ENCODE peak calls at places on chromosomes 6 and 20, in nine cellular contexts. Z is HT1080; N is activated T-cell treated with anti-CD3 and anti-CD28 coated beads, Interleukin-2, amount 50 U/mL, for 24 hours; U is stimulated activated CD4-positive, alpha-beta T cell treated with anti-CD3 and anti-CD28 coated beads, Interleukin-12 subunit alpha, Interleukin-12 subunit beta, amount 100 ng/mL, for 48 hours; C is CD4-positive, alpha-beta T cell; L is GM20000; M is activated CD4-positive, alpha-beta memory T cell treated with anti-CD3 and anti-CD28 coated beads for 36 hours; D is WTC11; S is T-helper 1 cell. F is an unnamed sample.

GRCh38 chr20:36591281-36591680 is 14.3 kb upstream of the RAB5IF start:
- DNase-seq in Z (no peak), D (no peak), C (no peak), L (no peak), U (no peak), S (no peak), M (no peak), N (no peak), F (peak)

GRCh38 chr6:34189806-34190503 is 44.1 kb upstream of the GRM4 start:
- DNase-seq in S (no peak), C (peak), L (no peak), D (no peak), M (peak), N (peak), Z (no peak), U (peak), F (no peak)

GRCh38 chr6:95286874-95287273 is 290.5 kb upstream of the MANEA start:
- DNase-seq in D (no peak), Z (no peak), M (no peak), N (no peak), L (no peak), S (no peak), C (no peak), U (no peak), F (peak)

GRCh38 chr20:6502999-6503398 is 264.5 kb upstream of the BMP2 start:
- DNase-seq in U (no peak), L (no peak), D (no peak), S (no peak), C (no peak), M (no peak), N (no peak), Z (no peak), F (no peak)

GRCh38 chr20:8670900-8671229 is 398.0 kb upstream of the PLCB4 start:
- DNase-seq in U (no peak), C (no peak), D (no peak), L (no peak), N (no peak), Z (no peak), M (no peak), S (no peak), F (no peak)

GRCh38 chr6:45483501-45483900 is 105.8 kb upstream of the SUPT3H start:
- DNase-seq in L (no peak), N (no peak), C (no peak), M (no peak), U (no peak), D (no peak), S (no peak), Z (no peak), F (no peak)

GRCh38 chr6:32967151-32968091 is 973 bp upstream of the BRD2 start:
- DNase-seq in S (peak), L (no peak), U (no peak), M (peak), C (no peak), N (no peak), D (peak), Z (peak), F (no peak)

GRCh38 chr6:47299965-47300364 is 9.7 kb downstream of the TNFRSF21 start:
- DNase-seq in D (no peak), M (no peak), Z (no peak), L (no peak), C (no peak), N (no peak), U (no peak), S (no peak), F (no peak)

GRCh38 chr6:168016756-168017525 is 19.5 kb downstream of the KIF25 start:
- DNase-seq in Z (no peak), U (no peak), L (no peak), N (no peak), M (no peak), D (no peak), C (no peak), S (no peak), F (no peak)

GRCh38 chr20:1364106-1364505 is 28.7 kb downstream of the FKBP1A start:
- DNase-seq in S (peak), U (no peak), D (no peak), C (no peak), N (no peak), L (no peak), Z (no peak), M (peak), F (no peak)

GRCh38 chr20:24872291-24873014 is 76.6 kb upstream of the CST7 start:
- DNase-seq in D (no peak), Z (no peak), N (no peak), U (no peak), L (no peak), S (no peak), M (no peak), C (no peak), F (peak)

GRCh38 chr20:15248618-15249395 is 911.4 kb upstream of the FLRT3 start:
- DNase-seq in U (no peak), M (no peak), C (no peak), D (no peak), L (peak), Z (peak), S (no peak), N (no peak), F (no peak)